ENCODE peak calls at places on chromosome 12, in ten cellular contexts. One of them, this sample, is unnamed.

GRCh38 chr12:1355396-1355795 is 239.0 kb downstream of the FBXL14 start:
- DNase-seq in A549: no peak
- DNase-seq in activated CD8-positive, alpha-beta T cell treated with anti-CD3 and anti-CD28 coated beads, Interleukin-2, amount 10 ng/mL, durations not matched to agents 7 days and 5 days: no peak
- DNase-seq in SK-N-DZ: no peak
- DNase-seq in HuH-7: no peak
- DNase-seq in progenitor cell of endocrine pancreas: no peak
- DNase-seq in EH: peak; percentile 51
- DNase-seq in suprapubic skin: no peak
- DNase-seq in bronchial epithelial cell: no peak
- DNase-seq in anterior cingulate cortex: no peak
- DNase-seq in this sample: no peak

GRCh38 chr12:125533434-125534029 is 468.3 kb downstream of the AACS start:
- DNase-seq in A549: peak; percentile 31
- DNase-seq in activated CD8-positive, alpha-beta T cell treated with anti-CD3 and anti-CD28 coated beads, Interleukin-2, amount 10 ng/mL, durations not matched to agents 7 days and 5 days: peak; percentile 36
- DNase-seq in SK-N-DZ: peak; percentile 46
- DNase-seq in HuH-7: peak; percentile 43
- DNase-seq in progenitor cell of endocrine pancreas: peak; percentile 72
- DNase-seq in EH: no peak
- DNase-seq in suprapubic skin: no peak
- DNase-seq in bronchial epithelial cell: no peak
- DNase-seq in anterior cingulate cortex: peak; percentile 58
- DNase-seq in this sample: no peak

GRCh38 chr12:77685112-77685511 is 145.6 kb upstream of the NAV3 start:
- DNase-seq in A549: peak; percentile 13
- DNase-seq in activated CD8-positive, alpha-beta T cell treated with anti-CD3 and anti-CD28 coated beads, Interleukin-2, amount 10 ng/mL, durations not matched to agents 7 days and 5 days: peak; percentile 21
- DNase-seq in SK-N-DZ: peak; percentile 57
- DNase-seq in HuH-7: peak; percentile 10
- DNase-seq in progenitor cell of endocrine pancreas: peak; percentile 37
- DNase-seq in EH: peak; percentile 65
- DNase-seq in suprapubic skin: no peak
- DNase-seq in bronchial epithelial cell: peak; percentile 72
- DNase-seq in anterior cingulate cortex: peak; percentile 52
- DNase-seq in this sample: peak; percentile 77

GRCh38 chr12:49413796-49414195 is 46.5 kb downstream of the SPATS2 start:
- DNase-seq in A549: no peak
- DNase-seq in activated CD8-positive, alpha-beta T cell treated with anti-CD3 and anti-CD28 coated beads, Interleukin-2, amount 10 ng/mL, durations not matched to agents 7 days and 5 days: no peak
- DNase-seq in SK-N-DZ: no peak
- DNase-seq in HuH-7: no peak
- DNase-seq in progenitor cell of endocrine pancreas: no peak
- DNase-seq in EH: peak; percentile 51
- DNase-seq in suprapubic skin: no peak
- DNase-seq in bronchial epithelial cell: peak; percentile 10
- DNase-seq in anterior cingulate cortex: no peak
- DNase-seq in this sample: no peak

GRCh38 chr12:6430124-6430989 is 14.4 kb upstream of the CD27 start:
- DNase-seq in A549: peak; percentile 93
- DNase-seq in activated CD8-positive, alpha-beta T cell treated with anti-CD3 and anti-CD28 coated beads, Interleukin-2, amount 10 ng/mL, durations not matched to agents 7 days and 5 days: peak; percentile 44
- DNase-seq in SK-N-DZ: no peak
- DNase-seq in HuH-7: no peak
- DNase-seq in progenitor cell of endocrine pancreas: no peak
- DNase-seq in EH: peak; percentile 99
- DNase-seq in suprapubic skin: peak; percentile 93
- DNase-seq in bronchial epithelial cell: peak; percentile 91
- DNase-seq in anterior cingulate cortex: peak; percentile 53
- DNase-seq in this sample: peak; percentile 94

GRCh38 chr12:94498698-94499097 is 39.0 kb upstream of the CEP83 start:
- DNase-seq in A549: no peak
- DNase-seq in activated CD8-positive, alpha-beta T cell treated with anti-CD3 and anti-CD28 coated beads, Interleukin-2, amount 10 ng/mL, durations not matched to agents 7 days and 5 days: no peak
- DNase-seq in SK-N-DZ: no peak
- DNase-seq in HuH-7: no peak
- DNase-seq in progenitor cell of endocrine pancreas: no peak
- DNase-seq in EH: no peak
- DNase-seq in suprapubic skin: no peak
- DNase-seq in bronchial epithelial cell: no peak
- DNase-seq in anterior cingulate cortex: no peak
- DNase-seq in this sample: no peak

GRCh38 chr12:40145896-40146295 is 40.0 kb upstream of the SLC2A13 start:
- DNase-seq in A549: no peak
- DNase-seq in activated CD8-positive, alpha-beta T cell treated with anti-CD3 and anti-CD28 coated beads, Interleukin-2, amount 10 ng/mL, durations not matched to agents 7 days and 5 days: no peak
- DNase-seq in SK-N-DZ: peak; percentile 49
- DNase-seq in HuH-7: no peak
- DNase-seq in progenitor cell of endocrine pancreas: no peak
- DNase-seq in EH: no peak
- DNase-seq in suprapubic skin: no peak
- DNase-seq in bronchial epithelial cell: no peak
- DNase-seq in anterior cingulate cortex: no peak
- DNase-seq in this sample: no peak

GRCh38 chr12:34396006-34396860 is 373.9 kb downstream of the ALG10 start:
- DNase-seq in A549: no peak
- DNase-seq in activated CD8-positive, alpha-beta T cell treated with anti-CD3 and anti-CD28 coated beads, Interleukin-2, amount 10 ng/mL, durations not matched to agents 7 days and 5 days: no peak
- DNase-seq in SK-N-DZ: no peak
- DNase-seq in HuH-7: no peak
- DNase-seq in progenitor cell of endocrine pancreas: peak; percentile 9
- DNase-seq in EH: no peak
- DNase-seq in suprapubic skin: peak; percentile 64
- DNase-seq in bronchial epithelial cell: no peak
- DNase-seq in anterior cingulate cortex: no peak
- DNase-seq in this sample: no peak

GRCh38 chr12:14059538-14059937 is 78.1 kb upstream of the GRIN2B start:
- DNase-seq in A549: no peak
- DNase-seq in activated CD8-positive, alpha-beta T cell treated with anti-CD3 and anti-CD28 coated beads, Interleukin-2, amount 10 ng/mL, durations not matched to agents 7 days and 5 days: no peak
- DNase-seq in SK-N-DZ: no peak
- DNase-seq in HuH-7: no peak
- DNase-seq in progenitor cell of endocrine pancreas: no peak
- DNase-seq in EH: no peak
- DNase-seq in suprapubic skin: no peak
- DNase-seq in bronchial epithelial cell: peak; percentile 42
- DNase-seq in anterior cingulate cortex: no peak
- DNase-seq in this sample: no peak

GRCh38 chr12:39510001-39510400 is 67.1 kb upstream of the KIF21A start:
- DNase-seq in A549: no peak
- DNase-seq in activated CD8-positive, alpha-beta T cell treated with anti-CD3 and anti-CD28 coated beads, Interleukin-2, amount 10 ng/mL, durations not matched to agents 7 days and 5 days: no peak
- DNase-seq in SK-N-DZ: no peak
- DNase-seq in HuH-7: no peak
- DNase-seq in progenitor cell of endocrine pancreas: no peak
- DNase-seq in EH: no peak
- DNase-seq in suprapubic skin: no peak
- DNase-seq in bronchial epithelial cell: no peak
- DNase-seq in anterior cingulate cortex: no peak
- DNase-seq in this sample: no peak

GRCh38 chr12:105417732-105418131 is 87.2 kb downstream of the C12orf75 start:
- DNase-seq in A549: no peak
- DNase-seq in activated CD8-positive, alpha-beta T cell treated with anti-CD3 and anti-CD28 coated beads, Interleukin-2, amount 10 ng/mL, durations not matched to agents 7 days and 5 days: no peak
- DNase-seq in SK-N-DZ: no peak
- DNase-seq in HuH-7: no peak
- DNase-seq in progenitor cell of endocrine pancreas: no peak
- DNase-seq in EH: peak; percentile 53
- DNase-seq in suprapubic skin: no peak
- DNase-seq in bronchial epithelial cell: no peak
- DNase-seq in anterior cingulate cortex: no peak
- DNase-seq in this sample: no peak

GRCh38 chr12:117567644-117568043 is 206.2 kb upstream of the NOS1 start:
- DNase-seq in A549: no peak
- DNase-seq in activated CD8-positive, alpha-beta T cell treated with anti-CD3 and anti-CD28 coated beads, Interleukin-2, amount 10 ng/mL, durations not matched to agents 7 days and 5 days: no peak
- DNase-seq in SK-N-DZ: no peak
- DNase-seq in HuH-7: no peak
- DNase-seq in progenitor cell of endocrine pancreas: no peak
- DNase-seq in EH: no peak
- DNase-seq in suprapubic skin: no peak
- DNase-seq in bronchial epithelial cell: no peak
- DNase-seq in anterior cingulate cortex: no peak
- DNase-seq in this sample: no peak

GRCh38 chr12:116319851-116320621 is 42.5 kb upstream of the MED13L start:
- DNase-seq in A549: no peak
- DNase-seq in activated CD8-positive, alpha-beta T cell treated with anti-CD3 and anti-CD28 coated beads, Interleukin-2, amount 10 ng/mL, durations not matched to agents 7 days and 5 days: peak; percentile 61
- DNase-seq in SK-N-DZ: no peak
- DNase-seq in HuH-7: no peak
- DNase-seq in progenitor cell of endocrine pancreas: no peak
- DNase-seq in EH: peak; percentile 98
- DNase-seq in suprapubic skin: no peak
- DNase-seq in bronchial epithelial cell: peak; percentile 93
- DNase-seq in anterior cingulate cortex: peak; percentile 37
- DNase-seq in this sample: peak; percentile 99

GRCh38 chr12:52052471-52053186 is 1.4 kb downstream of the NR4A1 start:
- DNase-seq in A549: no peak
- DNase-seq in activated CD8-positive, alpha-beta T cell treated with anti-CD3 and anti-CD28 coated beads, Interleukin-2, amount 10 ng/mL, durations not matched to agents 7 days and 5 days: peak; percentile 48
- DNase-seq in SK-N-DZ: no peak
- DNase-seq in HuH-7: no peak
- DNase-seq in progenitor cell of endocrine pancreas: no peak
- DNase-seq in EH: no peak
- DNase-seq in suprapubic skin: no peak
- DNase-seq in bronchial epithelial cell: peak; percentile 64
- DNase-seq in anterior cingulate cortex: no peak
- DNase-seq in this sample: no peak

GRCh38 chr12:95195122-95195521 is 22.1 kb downstream of the FGD6 start:
- DNase-seq in A549: no peak
- DNase-seq in activated CD8-positive, alpha-beta T cell treated with anti-CD3 and anti-CD28 coated beads, Interleukin-2, amount 10 ng/mL, durations not matched to agents 7 days and 5 days: no peak
- DNase-seq in SK-N-DZ: no peak
- DNase-seq in HuH-7: no peak
- DNase-seq in progenitor cell of endocrine pancreas: no peak
- DNase-seq in EH: no peak
- DNase-seq in suprapubic skin: no peak
- DNase-seq in bronchial epithelial cell: no peak
- DNase-seq in anterior cingulate cortex: no peak
- DNase-seq in this sample: no peak

GRCh38 chr12:86233126-86233525 is 23.1 kb downstream of the MGAT4C start:
- DNase-seq in A549: no peak
- DNase-seq in activated CD8-positive, alpha-beta T cell treated with anti-CD3 and anti-CD28 coated beads, Interleukin-2, amount 10 ng/mL, durations not matched to agents 7 days and 5 days: no peak
- DNase-seq in SK-N-DZ: no peak
- DNase-seq in HuH-7: no peak
- DNase-seq in progenitor cell of endocrine pancreas: no peak
- DNase-seq in EH: no peak
- DNase-seq in suprapubic skin: no peak
- DNase-seq in bronchial epithelial cell: peak; percentile 46
- DNase-seq in anterior cingulate cortex: no peak
- DNase-seq in this sample: no peak

GRCh38 chr12:53743277-53744129 is 8.3 kb downstream of the CISTR start:
- DNase-seq in A549: peak; percentile 88
- DNase-seq in activated CD8-positive, alpha-beta T cell treated with anti-CD3 and anti-CD28 coated beads, Interleukin-2, amount 10 ng/mL, durations not matched to agents 7 days and 5 days: peak; percentile 73
- DNase-seq in SK-N-DZ: peak; percentile 79
- DNase-seq in HuH-7: peak; percentile 95
- DNase-seq in progenitor cell of endocrine pancreas: peak; percentile 57
- DNase-seq in EH: peak; percentile 69
- DNase-seq in suprapubic skin: no peak
- DNase-seq in bronchial epithelial cell: peak; percentile 41
- DNase-seq in anterior cingulate cortex: peak; percentile 10
- DNase-seq in this sample: no peak

GRCh38 chr12:754238-754816 is 1.9 kb downstream of the WNK1 start:
- DNase-seq in A549: no peak
- DNase-seq in activated CD8-positive, alpha-beta T cell treated with anti-CD3 and anti-CD28 coated beads, Interleukin-2, amount 10 ng/mL, durations not matched to agents 7 days and 5 days: peak; percentile 33
- DNase-seq in SK-N-DZ: peak; percentile 33
- DNase-seq in HuH-7: no peak
- DNase-seq in progenitor cell of endocrine pancreas: no peak
- DNase-seq in EH: peak; percentile 52
- DNase-seq in suprapubic skin: no peak
- DNase-seq in bronchial epithelial cell: no peak
- DNase-seq in anterior cingulate cortex: no peak
- DNase-seq in this sample: no peak

GRCh38 chr12:112909693-112910092 is 2.9 kb downstream of the OAS1 start:
- DNase-seq in A549: no peak
- DNase-seq in activated CD8-positive, alpha-beta T cell treated with anti-CD3 and anti-CD28 coated beads, Interleukin-2, amount 10 ng/mL, durations not matched to agents 7 days and 5 days: no peak
- DNase-seq in SK-N-DZ: no peak
- DNase-seq in HuH-7: no peak
- DNase-seq in progenitor cell of endocrine pancreas: no peak
- DNase-seq in EH: no peak
- DNase-seq in suprapubic skin: no peak
- DNase-seq in bronchial epithelial cell: no peak
- DNase-seq in anterior cingulate cortex: no peak
- DNase-seq in this sample: no peak

GRCh38 chr12:66087365-66087943 is 43.1 kb downstream of the LLPH start:
- DNase-seq in A549: peak; percentile 45
- DNase-seq in activated CD8-positive, alpha-beta T cell treated with anti-CD3 and anti-CD28 coated beads, Interleukin-2, amount 10 ng/mL, durations not matched to agents 7 days and 5 days: peak; percentile 69
- DNase-seq in SK-N-DZ: peak; percentile 35
- DNase-seq in HuH-7: peak; percentile 39
- DNase-seq in progenitor cell of endocrine pancreas: peak; percentile 33
- DNase-seq in EH: peak; percentile 80
- DNase-seq in suprapubic skin: no peak
- DNase-seq in bronchial epithelial cell: peak; percentile 60
- DNase-seq in anterior cingulate cortex: peak; percentile 26
- DNase-seq in this sample: peak; percentile 72

GRCh38 chr12:98399532-98399931 is 115.9 kb upstream of the TMPO start:
- DNase-seq in A549: peak; percentile 65
- DNase-seq in activated CD8-positive, alpha-beta T cell treated with anti-CD3 and anti-CD28 coated beads, Interleukin-2, amount 10 ng/mL, durations not matched to agents 7 days and 5 days: peak; percentile 76
- DNase-seq in SK-N-DZ: no peak
- DNase-seq in HuH-7: no peak
- DNase-seq in progenitor cell of endocrine pancreas: no peak
- DNase-seq in EH: peak; percentile 81
- DNase-seq in suprapubic skin: no peak
- DNase-seq in bronchial epithelial cell: peak; percentile 67
- DNase-seq in anterior cingulate cortex: no peak
- DNase-seq in this sample: peak; percentile 14

GRCh38 chr12:84157170-84157569 is 755.4 kb downstream of the SLC6A15 start:
- DNase-seq in A549: no peak
- DNase-seq in activated CD8-positive, alpha-beta T cell treated with anti-CD3 and anti-CD28 coated beads, Interleukin-2, amount 10 ng/mL, durations not matched to agents 7 days and 5 days: no peak
- DNase-seq in SK-N-DZ: peak; percentile 36
- DNase-seq in HuH-7: no peak
- DNase-seq in progenitor cell of endocrine pancreas: no peak
- DNase-seq in EH: no peak
- DNase-seq in suprapubic skin: no peak
- DNase-seq in bronchial epithelial cell: no peak
- DNase-seq in anterior cingulate cortex: no peak
- DNase-seq in this sample: no peak

GRCh38 chr12:107012736-107013425 is 25.9 kb upstream of the MTERF2 start:
- DNase-seq in A549: no peak
- DNase-seq in activated CD8-positive, alpha-beta T cell treated with anti-CD3 and anti-CD28 coated beads, Interleukin-2, amount 10 ng/mL, durations not matched to agents 7 days and 5 days: no peak
- DNase-seq in SK-N-DZ: no peak
- DNase-seq in HuH-7: no peak
- DNase-seq in progenitor cell of endocrine pancreas: no peak
- DNase-seq in EH: no peak
- DNase-seq in suprapubic skin: no peak
- DNase-seq in bronchial epithelial cell: no peak
- DNase-seq in anterior cingulate cortex: no peak
- DNase-seq in this sample: no peak

GRCh38 chr12:10740182-10740581 is 17.1 kb upstream of the YBX3 start:
- DNase-seq in A549: no peak
- DNase-seq in activated CD8-positive, alpha-beta T cell treated with anti-CD3 and anti-CD28 coated beads, Interleukin-2, amount 10 ng/mL, durations not matched to agents 7 days and 5 days: no peak
- DNase-seq in SK-N-DZ: no peak
- DNase-seq in HuH-7: no peak
- DNase-seq in progenitor cell of endocrine pancreas: no peak
- DNase-seq in EH: no peak
- DNase-seq in suprapubic skin: no peak
- DNase-seq in bronchial epithelial cell: peak; percentile 52
- DNase-seq in anterior cingulate cortex: no peak
- DNase-seq in this sample: no peak

GRCh38 chr12:81626406-81626805 is 132.7 kb downstream of the PPFIA2 start:
- DNase-seq in A549: no peak
- DNase-seq in activated CD8-positive, alpha-beta T cell treated with anti-CD3 and anti-CD28 coated beads, Interleukin-2, amount 10 ng/mL, durations not matched to agents 7 days and 5 days: no peak
- DNase-seq in SK-N-DZ: no peak
- DNase-seq in HuH-7: no peak
- DNase-seq in progenitor cell of endocrine pancreas: no peak
- DNase-seq in EH: no peak
- DNase-seq in suprapubic skin: no peak
- DNase-seq in bronchial epithelial cell: no peak
- DNase-seq in anterior cingulate cortex: no peak
- DNase-seq in this sample: no peak